ENCODE peak calls at places on chromosomes 3 and 15, in eight cellular contexts. K, I, L, M, O, N, A and U are unnamed samples.

GRCh38 chr3:142888484-142889262 is at the start of gene PCOLCE2:
- DNase-seq in K (no peak), I (peak), L (no peak), M (peak), O (peak), N (peak), A (peak), U (no peak)

GRCh38 chr3:180640987-180641386 is 38.3 kb downstream of the CCDC39 start:
- DNase-seq in K (no peak), I (no peak), L (no peak), M (no peak), O (no peak), N (no peak), A (no peak), U (no peak)

GRCh38 chr3:158836312-158836711 is 34.5 kb downstream of the MFSD1 start:
- DNase-seq in K (no peak), I (no peak), L (no peak), M (no peak), O (no peak), N (no peak), A (no peak), U (no peak)

GRCh38 chr3:171811913-171812321 is 1.6 kb upstream of the PLD1 start:
- DNase-seq in K (no peak), I (peak), L (no peak), M (no peak), O (no peak), N (no peak), A (no peak), U (no peak)

GRCh38 chr3:32733631-32734229 is 48.7 kb downstream of the CNOT10 start:
- DNase-seq in K (no peak), I (peak), L (no peak), M (no peak), O (no peak), N (no peak), A (peak), U (no peak)

GRCh38 chr15:71386448-71387236 is 271.4 kb downstream of the THSD4 start:
- DNase-seq in K (no peak), I (no peak), L (no peak), M (no peak), O (no peak), N (no peak), A (no peak), U (no peak)

GRCh38 chr15:76253851-76254440 is 57.3 kb downstream of the ETFA start:
- DNase-seq in K (no peak), I (no peak), L (no peak), M (no peak), O (no peak), N (no peak), A (no peak), U (no peak)

GRCh38 chr15:40330368-40330836 is 6.9 kb downstream of the INAFM2 start:
- DNase-seq in K (no peak), I (no peak), L (no peak), M (peak), O (no peak), N (no peak), A (no peak), U (no peak)

GRCh38 chr3:48607519-48607918 is 1.9 kb downstream of the UQCRC1 start:
- DNase-seq in K (no peak), I (no peak), L (no peak), M (no peak), O (no peak), N (no peak), A (no peak), U (no peak)

GRCh38 chr3:156681003-156681402 is 6.6 kb downstream of the TIPARP start:
- DNase-seq in K (peak), I (peak), L (no peak), M (peak), O (no peak), N (no peak), A (peak), U (no peak)

GRCh38 chr3:94909726-94910125 is 846.9 kb downstream of the NSUN3 start:
- DNase-seq in K (no peak), I (no peak), L (no peak), M (no peak), O (no peak), N (no peak), A (no peak), U (no peak)

GRCh38 chr15:75904241-75904631 is 558 bp downstream of the FBXO22 start:
- DNase-seq in K (peak), I (peak), L (no peak), M (no peak), O (no peak), N (no peak), A (no peak), U (no peak)

GRCh38 chr3:52225452-52226228 is at the start of gene TLR9:
- DNase-seq in K (no peak), I (no peak), L (no peak), M (no peak), O (no peak), N (no peak), A (no peak), U (no peak)